ENCODE peak calls at places on chromosomes 3 and 15, in seven cellular contexts. U, A, E, H, N, J and B are unnamed samples.
A peak's percentile ranks its signal among the peaks of the same experiment; 100 is the strongest.

GRCh38 chr3:85576091-85576690 is 617.4 kb downstream of the CADM2 start:
- DNase-seq in U (peak; percentile 49), A (peak; percentile 56), J (peak; percentile 43), N (no peak), H (peak; percentile 55), E (no peak), B (no peak)

GRCh38 chr15:52765779-52766178 is 24.4 kb downstream of the ONECUT1 start:
- DNase-seq in H (no peak), E (no peak), A (no peak), U (no peak), J (no peak), N (no peak), B (no peak)

GRCh38 chr15:100383302-100384107 is 41.7 kb upstream of the ADAMTS17 start:
- DNase-seq in E (no peak), N (no peak), A (peak; percentile 34), H (peak; percentile 53), J (no peak), U (peak; percentile 2), B (no peak)

GRCh38 chr15:77032647-77033416 is 37.9 kb downstream of the PSTPIP1 start:
- DNase-seq in J (peak; percentile 17), A (no peak), U (no peak), E (peak; percentile 46), N (no peak), H (no peak), B (no peak)

GRCh38 chr3:165835431-165835830 is 1.8 kb downstream of the BCHE start:
- DNase-seq in E (no peak), J (no peak), N (no peak), A (no peak), H (no peak), U (no peak), B (no peak)

GRCh38 chr3:126540946-126541627 is 17.1 kb downstream of the CHST13 start:
- DNase-seq in H (peak; percentile 2), E (peak; percentile 24), J (peak; percentile 10), A (no peak), U (no peak), N (no peak), B (no peak)

GRCh38 chr3:155946178-155946577 is 75.7 kb downstream of the GMPS start:
- DNase-seq in U (peak; percentile 85), J (no peak), A (peak; percentile 82), N (peak; percentile 53), H (no peak), E (no peak), B (peak; percentile 49)

GRCh38 chr3:48505146-48505545 is 1.2 kb upstream of the SHISA5 start:
- DNase-seq in U (no peak), A (no peak), H (no peak), E (no peak), N (no peak), J (no peak), B (no peak)

GRCh38 chr3:60199306-60199705 is 1051.9 kb downstream of the FHIT start:
- DNase-seq in A (no peak), J (no peak), U (no peak), E (no peak), N (no peak), H (no peak), B (no peak)

GRCh38 chr15:78509726-78510312 is 2.4 kb downstream of the HYKK start:
- DNase-seq in A (no peak), N (no peak), J (no peak), H (no peak), U (no peak), E (no peak), B (no peak)

GRCh38 chr3:130971208-130971607 is 55.4 kb downstream of the ASTE1 start:
- DNase-seq in N (no peak), H (no peak), U (no peak), J (no peak), A (peak; percentile 69), E (no peak), B (no peak)

DNA sequence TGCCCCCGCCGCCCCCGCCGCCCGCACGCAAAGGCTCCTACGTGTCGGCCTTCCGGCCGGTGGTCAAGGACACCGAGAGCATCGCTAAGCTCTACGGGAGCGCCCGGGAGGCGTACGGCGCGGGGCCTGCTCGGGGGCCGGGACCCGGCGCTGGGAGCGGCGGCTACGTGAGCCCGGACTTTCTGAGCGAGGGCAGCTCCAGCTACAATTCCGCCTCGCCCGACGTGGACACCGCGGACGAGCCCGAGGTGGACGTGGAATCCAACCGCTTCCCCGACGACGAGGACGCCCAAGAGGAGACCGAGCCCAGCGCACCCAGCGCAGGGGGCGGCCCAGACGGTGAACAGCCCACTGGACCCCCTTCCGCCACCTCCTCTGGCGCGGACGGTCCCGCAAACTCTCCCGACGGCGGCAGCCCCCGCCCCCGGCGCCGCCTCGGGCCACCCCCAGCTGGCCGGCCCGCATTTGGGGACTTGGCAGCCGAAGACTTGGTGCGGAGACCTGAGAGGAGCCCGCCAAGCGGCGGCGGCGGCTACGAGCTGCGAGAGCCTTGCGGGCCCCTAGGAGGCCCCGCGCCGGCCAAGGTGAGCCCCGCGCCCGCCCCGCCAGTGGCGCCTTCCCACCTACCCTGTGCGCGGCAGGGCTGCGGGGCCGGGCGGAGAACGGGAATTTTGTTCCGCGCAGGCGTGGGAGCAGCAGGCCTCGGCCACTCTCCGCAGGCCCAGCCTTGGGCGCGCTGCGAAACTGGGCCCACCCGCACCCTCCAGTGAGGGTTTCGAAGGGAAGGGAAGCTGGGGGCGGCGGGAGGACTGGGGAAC is 2.5 kb downstream of the SKOR1 start:
- DNase-seq in H (peak; percentile 7), U (no peak), E (no peak), A (no peak), N (no peak), J (no peak), B (no peak)
- H3K4me3 ChIP-seq in H (no peak overlapping the region), U (no peak overlapping the region), E (peak overlapping the region; percentile 50), A (no peak overlapping the region), N (no peak overlapping the region), J (peak overlapping the region; percentile 10), B (no peak overlapping the region)

GRCh38 chr3:123406598-123406997 is 42.3 kb downstream of the ADCY5 start:
- DNase-seq in E (no peak), U (no peak), N (no peak), H (peak; percentile 68), A (no peak), J (peak; percentile 87), B (no peak)
- H3K4me3 ChIP-seq in E (no peak overlapping the region), U (no peak overlapping the region), N (no peak overlapping the region), H (no peak overlapping the region), A (no peak overlapping the region), J (no peak overlapping the region), B (no peak overlapping the region)

GRCh38 chr3:50516048-50516871 is 12.8 kb upstream of the CACNA2D2 start:
- DNase-seq in J (peak; percentile 62), H (peak; percentile 15), N (no peak), A (no peak), E (no peak), U (no peak), B (no peak)
- H3K4me3 ChIP-seq in J (peak overlapping the region; percentile 40), H (no peak overlapping the region), N (no peak overlapping the region), A (no peak overlapping the region), E (peak overlapping the region; percentile 33), U (no peak overlapping the region), B (no peak overlapping the region)

GRCh38 chr15:99076555-99077308 is 28.1 kb upstream of the SYNM start:
- DNase-seq in N (peak; percentile 35), A (peak; percentile 80), J (peak; percentile 62), U (peak; percentile 90), E (peak; percentile 62), H (peak; percentile 80), B (peak; percentile 43)
- H3K4me3 ChIP-seq in N (peak overlapping the region; percentile 2), A (peak overlapping the region; percentile 10), J (peak overlapping the region; percentile 52), U (peak overlapping the region; percentile 50), E (peak overlapping the region; percentile 55), H (no peak overlapping the region), B (peak overlapping the region; percentile 27)

DNA sequence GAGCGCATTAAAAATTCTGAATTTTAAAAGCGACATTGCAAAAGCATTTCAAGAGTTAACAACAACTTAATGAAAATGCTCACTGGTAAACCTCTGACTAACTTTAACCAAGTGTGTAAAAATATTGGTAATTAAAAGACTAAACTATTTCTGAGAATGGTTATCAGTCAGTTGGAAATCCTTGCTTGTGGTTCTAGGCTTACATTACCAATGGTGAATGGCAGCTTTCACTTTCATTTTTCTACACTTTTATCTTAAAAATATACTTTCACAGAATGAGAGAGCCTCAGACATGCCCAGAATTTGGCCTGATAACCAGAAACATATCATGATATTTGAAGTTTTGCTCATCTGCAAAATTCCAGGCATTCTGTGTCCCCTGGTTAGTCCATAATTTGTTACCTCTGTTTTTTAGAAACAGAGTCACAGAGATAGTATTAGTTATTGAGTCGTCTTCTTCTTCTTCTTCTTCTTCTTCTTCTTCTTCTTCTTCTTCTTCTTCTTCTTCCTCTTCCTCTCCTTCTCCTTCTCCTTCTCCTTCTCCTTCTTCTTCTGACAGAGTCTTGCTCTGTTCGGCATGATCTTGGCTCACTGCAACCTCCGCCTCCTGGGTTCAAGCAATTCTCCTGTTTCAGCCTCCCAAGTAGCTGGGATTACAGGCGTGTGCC is 5.5 kb upstream of the RNF111 start:
- DNase-seq in J (no peak), U (no peak), A (no peak), N (no peak), E (no peak), H (no peak), B (no peak)
- H3K4me3 ChIP-seq in J (no peak overlapping the region), U (no peak overlapping the region), A (no peak overlapping the region), N (no peak overlapping the region), E (no peak overlapping the region), H (no peak overlapping the region), B (no peak overlapping the region)

GRCh38 chr3:81170298-81170697 is 591.1 kb downstream of the GBE1 start:
- DNase-seq in E (no peak), N (no peak), A (no peak), H (no peak), J (no peak), U (no peak), B (no peak)

GRCh38 chr3:81173514-81173913 is 587.9 kb downstream of the GBE1 start:
- DNase-seq in H (no peak), A (peak; percentile 8), E (no peak), U (peak; percentile 2), J (no peak), N (no peak), B (no peak)
- H3K4me3 ChIP-seq in H (no peak overlapping the region), A (no peak overlapping the region), E (no peak overlapping the region), U (no peak overlapping the region), J (no peak overlapping the region), N (no peak overlapping the region), B (no peak overlapping the region)